ENCODE peak calls at places on chromosomes 5 and 9, in eight cellular contexts. One of them, this sample, is unnamed.

GRCh38 chr5:88837222-88837621 is 45.8 kb downstream of the MEF2C start:
- DNase-seq in left colon: no peak
- DNase-seq in stimulated activated naive CD8-positive, alpha-beta T cell treated with anti-CD3 and anti-CD28 coated beads, Interleukin-15, Interleukin-2, amounts not matched to agents 100 U/mL and 50 U/mL, for 24 hours: no peak
- DNase-seq in NCI-H446: no peak
- DNase-seq in activated CD4-positive, alpha-beta T cell treated with anti-CD3 and anti-CD28 coated beads, Interleukin-2, amount 50 U/mL, for 4 hours: no peak
- DNase-seq in cardiac fibroblast: no peak
- DNase-seq in NCI-H1092: no peak
- DNase-seq in hippocampal formation: no peak
- DNase-seq in this sample: no peak

GRCh38 chr5:43917925-43918324 is 314.9 kb downstream of the NNT start:
- DNase-seq in left colon: no peak
- DNase-seq in stimulated activated naive CD8-positive, alpha-beta T cell treated with anti-CD3 and anti-CD28 coated beads, Interleukin-15, Interleukin-2, amounts not matched to agents 100 U/mL and 50 U/mL, for 24 hours: no peak
- DNase-seq in NCI-H446: no peak
- DNase-seq in activated CD4-positive, alpha-beta T cell treated with anti-CD3 and anti-CD28 coated beads, Interleukin-2, amount 50 U/mL, for 4 hours: no peak
- DNase-seq in cardiac fibroblast: no peak
- DNase-seq in NCI-H1092: no peak
- DNase-seq in hippocampal formation: no peak
- DNase-seq in this sample: no peak

GRCh38 chr5:175059687-175060194 is 335.4 kb downstream of the MSX2 start:
- DNase-seq in left colon: no peak
- DNase-seq in stimulated activated naive CD8-positive, alpha-beta T cell treated with anti-CD3 and anti-CD28 coated beads, Interleukin-15, Interleukin-2, amounts not matched to agents 100 U/mL and 50 U/mL, for 24 hours: peak; percentile 11
- DNase-seq in NCI-H446: no peak
- DNase-seq in activated CD4-positive, alpha-beta T cell treated with anti-CD3 and anti-CD28 coated beads, Interleukin-2, amount 50 U/mL, for 4 hours: no peak
- DNase-seq in cardiac fibroblast: peak; percentile 2
- DNase-seq in NCI-H1092: peak; percentile 38
- DNase-seq in hippocampal formation: peak; percentile 66
- DNase-seq in this sample: peak; percentile 16

GRCh38 chr5:141657937-141658545 is 6.8 kb upstream of the FCHSD1 start:
- DNase-seq in left colon: no peak
- DNase-seq in stimulated activated naive CD8-positive, alpha-beta T cell treated with anti-CD3 and anti-CD28 coated beads, Interleukin-15, Interleukin-2, amounts not matched to agents 100 U/mL and 50 U/mL, for 24 hours: no peak
- DNase-seq in NCI-H446: no peak
- DNase-seq in activated CD4-positive, alpha-beta T cell treated with anti-CD3 and anti-CD28 coated beads, Interleukin-2, amount 50 U/mL, for 4 hours: no peak
- DNase-seq in cardiac fibroblast: peak; percentile 98
- DNase-seq in NCI-H1092: no peak
- DNase-seq in hippocampal formation: no peak
- DNase-seq in this sample: no peak

GRCh38 chr9:14692918-14693861 is at the start of gene ZDHHC21:
- DNase-seq in left colon: peak; percentile 61
- DNase-seq in stimulated activated naive CD8-positive, alpha-beta T cell treated with anti-CD3 and anti-CD28 coated beads, Interleukin-15, Interleukin-2, amounts not matched to agents 100 U/mL and 50 U/mL, for 24 hours: peak; percentile 72
- DNase-seq in NCI-H446: peak; percentile 45
- DNase-seq in activated CD4-positive, alpha-beta T cell treated with anti-CD3 and anti-CD28 coated beads, Interleukin-2, amount 50 U/mL, for 4 hours: peak; percentile 48
- DNase-seq in cardiac fibroblast: peak; percentile 43
- DNase-seq in NCI-H1092: peak; percentile 70
- DNase-seq in hippocampal formation: peak; percentile 74
- DNase-seq in this sample: no peak

GRCh38 chr9:98345011-98345410 is 89.6 kb upstream of the TBC1D2 start:
- DNase-seq in left colon: no peak
- DNase-seq in stimulated activated naive CD8-positive, alpha-beta T cell treated with anti-CD3 and anti-CD28 coated beads, Interleukin-15, Interleukin-2, amounts not matched to agents 100 U/mL and 50 U/mL, for 24 hours: no peak
- DNase-seq in NCI-H446: no peak
- DNase-seq in activated CD4-positive, alpha-beta T cell treated with anti-CD3 and anti-CD28 coated beads, Interleukin-2, amount 50 U/mL, for 4 hours: no peak
- DNase-seq in cardiac fibroblast: no peak
- DNase-seq in NCI-H1092: no peak
- DNase-seq in hippocampal formation: no peak
- DNase-seq in this sample: no peak

GRCh38 chr9:111928342-111928720 is 31.7 kb downstream of the UGCG start:
- DNase-seq in left colon: no peak
- DNase-seq in stimulated activated naive CD8-positive, alpha-beta T cell treated with anti-CD3 and anti-CD28 coated beads, Interleukin-15, Interleukin-2, amounts not matched to agents 100 U/mL and 50 U/mL, for 24 hours: no peak
- DNase-seq in NCI-H446: no peak
- DNase-seq in activated CD4-positive, alpha-beta T cell treated with anti-CD3 and anti-CD28 coated beads, Interleukin-2, amount 50 U/mL, for 4 hours: no peak
- DNase-seq in cardiac fibroblast: peak; percentile 76
- DNase-seq in NCI-H1092: no peak
- DNase-seq in hippocampal formation: no peak
- DNase-seq in this sample: no peak

GRCh38 chr9:21854594-21854993 is 52.2 kb downstream of the MTAP start:
- DNase-seq in left colon: peak; percentile 35
- DNase-seq in stimulated activated naive CD8-positive, alpha-beta T cell treated with anti-CD3 and anti-CD28 coated beads, Interleukin-15, Interleukin-2, amounts not matched to agents 100 U/mL and 50 U/mL, for 24 hours: no peak
- DNase-seq in NCI-H446: no peak
- DNase-seq in activated CD4-positive, alpha-beta T cell treated with anti-CD3 and anti-CD28 coated beads, Interleukin-2, amount 50 U/mL, for 4 hours: no peak
- DNase-seq in cardiac fibroblast: peak; percentile 71
- DNase-seq in NCI-H1092: no peak
- DNase-seq in hippocampal formation: no peak
- DNase-seq in this sample: no peak

GRCh38 chr9:114287763-114288232 is 35.1 kb upstream of the ORM1 start:
- DNase-seq in left colon: peak; percentile 20
- DNase-seq in stimulated activated naive CD8-positive, alpha-beta T cell treated with anti-CD3 and anti-CD28 coated beads, Interleukin-15, Interleukin-2, amounts not matched to agents 100 U/mL and 50 U/mL, for 24 hours: no peak
- DNase-seq in NCI-H446: no peak
- DNase-seq in activated CD4-positive, alpha-beta T cell treated with anti-CD3 and anti-CD28 coated beads, Interleukin-2, amount 50 U/mL, for 4 hours: no peak
- DNase-seq in cardiac fibroblast: no peak
- DNase-seq in NCI-H1092: no peak
- DNase-seq in hippocampal formation: no peak
- DNase-seq in this sample: no peak

GRCh38 chr5:72206160-72206559 is 98.9 kb downstream of the MAP1B start:
- DNase-seq in left colon: no peak
- DNase-seq in stimulated activated naive CD8-positive, alpha-beta T cell treated with anti-CD3 and anti-CD28 coated beads, Interleukin-15, Interleukin-2, amounts not matched to agents 100 U/mL and 50 U/mL, for 24 hours: no peak
- DNase-seq in NCI-H446: no peak
- DNase-seq in activated CD4-positive, alpha-beta T cell treated with anti-CD3 and anti-CD28 coated beads, Interleukin-2, amount 50 U/mL, for 4 hours: no peak
- DNase-seq in cardiac fibroblast: no peak
- DNase-seq in NCI-H1092: no peak
- DNase-seq in hippocampal formation: no peak
- DNase-seq in this sample: no peak

GRCh38 chr5:34599471-34600117 is 56.5 kb upstream of the RAI14 start:
- DNase-seq in left colon: no peak
- DNase-seq in stimulated activated naive CD8-positive, alpha-beta T cell treated with anti-CD3 and anti-CD28 coated beads, Interleukin-15, Interleukin-2, amounts not matched to agents 100 U/mL and 50 U/mL, for 24 hours: no peak
- DNase-seq in NCI-H446: no peak
- DNase-seq in activated CD4-positive, alpha-beta T cell treated with anti-CD3 and anti-CD28 coated beads, Interleukin-2, amount 50 U/mL, for 4 hours: no peak
- DNase-seq in cardiac fibroblast: peak; percentile 80
- DNase-seq in NCI-H1092: no peak
- DNase-seq in hippocampal formation: no peak
- DNase-seq in this sample: no peak

GRCh38 chr9:36686471-36686870 is 113.8 kb downstream of the MELK start:
- DNase-seq in left colon: no peak
- DNase-seq in stimulated activated naive CD8-positive, alpha-beta T cell treated with anti-CD3 and anti-CD28 coated beads, Interleukin-15, Interleukin-2, amounts not matched to agents 100 U/mL and 50 U/mL, for 24 hours: no peak
- DNase-seq in NCI-H446: no peak
- DNase-seq in activated CD4-positive, alpha-beta T cell treated with anti-CD3 and anti-CD28 coated beads, Interleukin-2, amount 50 U/mL, for 4 hours: no peak
- DNase-seq in cardiac fibroblast: no peak
- DNase-seq in NCI-H1092: no peak
- DNase-seq in hippocampal formation: no peak
- DNase-seq in this sample: no peak

GRCh38 chr5:55691265-55692105 is 20.6 kb downstream of the SLC38A9 start:
- DNase-seq in left colon: no peak
- DNase-seq in stimulated activated naive CD8-positive, alpha-beta T cell treated with anti-CD3 and anti-CD28 coated beads, Interleukin-15, Interleukin-2, amounts not matched to agents 100 U/mL and 50 U/mL, for 24 hours: no peak
- DNase-seq in NCI-H446: no peak
- DNase-seq in activated CD4-positive, alpha-beta T cell treated with anti-CD3 and anti-CD28 coated beads, Interleukin-2, amount 50 U/mL, for 4 hours: no peak
- DNase-seq in cardiac fibroblast: peak; percentile 68
- DNase-seq in NCI-H1092: peak; percentile 3
- DNase-seq in hippocampal formation: no peak
- DNase-seq in this sample: peak; percentile 46

GRCh38 chr9:96164268-96164683 is 137.7 kb downstream of the HSD17B3 start:
- DNase-seq in left colon: no peak
- DNase-seq in stimulated activated naive CD8-positive, alpha-beta T cell treated with anti-CD3 and anti-CD28 coated beads, Interleukin-15, Interleukin-2, amounts not matched to agents 100 U/mL and 50 U/mL, for 24 hours: no peak
- DNase-seq in NCI-H446: no peak
- DNase-seq in activated CD4-positive, alpha-beta T cell treated with anti-CD3 and anti-CD28 coated beads, Interleukin-2, amount 50 U/mL, for 4 hours: no peak
- DNase-seq in cardiac fibroblast: no peak
- DNase-seq in NCI-H1092: no peak
- DNase-seq in hippocampal formation: no peak
- DNase-seq in this sample: no peak

GRCh38 chr5:120093178-120093577 is 370.9 kb upstream of the PRR16 start:
- DNase-seq in left colon: no peak
- DNase-seq in stimulated activated naive CD8-positive, alpha-beta T cell treated with anti-CD3 and anti-CD28 coated beads, Interleukin-15, Interleukin-2, amounts not matched to agents 100 U/mL and 50 U/mL, for 24 hours: no peak
- DNase-seq in NCI-H446: no peak
- DNase-seq in activated CD4-positive, alpha-beta T cell treated with anti-CD3 and anti-CD28 coated beads, Interleukin-2, amount 50 U/mL, for 4 hours: no peak
- DNase-seq in cardiac fibroblast: no peak
- DNase-seq in NCI-H1092: no peak
- DNase-seq in hippocampal formation: no peak
- DNase-seq in this sample: no peak

GRCh38 chr5:80275347-80275746 is 19.5 kb upstream of the SERINC5 start:
- DNase-seq in left colon: no peak
- DNase-seq in stimulated activated naive CD8-positive, alpha-beta T cell treated with anti-CD3 and anti-CD28 coated beads, Interleukin-15, Interleukin-2, amounts not matched to agents 100 U/mL and 50 U/mL, for 24 hours: no peak
- DNase-seq in NCI-H446: peak; percentile 21
- DNase-seq in activated CD4-positive, alpha-beta T cell treated with anti-CD3 and anti-CD28 coated beads, Interleukin-2, amount 50 U/mL, for 4 hours: no peak
- DNase-seq in cardiac fibroblast: peak; percentile 24
- DNase-seq in NCI-H1092: peak; percentile 12
- DNase-seq in hippocampal formation: peak; percentile 18
- DNase-seq in this sample: peak; percentile 34

GRCh38 chr9:128917151-128917849 is 3.5 kb upstream of the PHYHD1 start:
- DNase-seq in left colon: peak; percentile 68
- DNase-seq in stimulated activated naive CD8-positive, alpha-beta T cell treated with anti-CD3 and anti-CD28 coated beads, Interleukin-15, Interleukin-2, amounts not matched to agents 100 U/mL and 50 U/mL, for 24 hours: no peak
- DNase-seq in NCI-H446: peak; percentile 37
- DNase-seq in activated CD4-positive, alpha-beta T cell treated with anti-CD3 and anti-CD28 coated beads, Interleukin-2, amount 50 U/mL, for 4 hours: no peak
- DNase-seq in cardiac fibroblast: peak; percentile 92
- DNase-seq in NCI-H1092: peak; percentile 64
- DNase-seq in hippocampal formation: peak; percentile 35
- DNase-seq in this sample: no peak

GRCh38 chr5:180097163-180097894 is 25.8 kb upstream of the RNF130 start:
- DNase-seq in left colon: no peak
- DNase-seq in stimulated activated naive CD8-positive, alpha-beta T cell treated with anti-CD3 and anti-CD28 coated beads, Interleukin-15, Interleukin-2, amounts not matched to agents 100 U/mL and 50 U/mL, for 24 hours: no peak
- DNase-seq in NCI-H446: no peak
- DNase-seq in activated CD4-positive, alpha-beta T cell treated with anti-CD3 and anti-CD28 coated beads, Interleukin-2, amount 50 U/mL, for 4 hours: no peak
- DNase-seq in cardiac fibroblast: no peak
- DNase-seq in NCI-H1092: no peak
- DNase-seq in hippocampal formation: no peak
- DNase-seq in this sample: no peak

GRCh38 chr5:147223951-147224791 is 10.7 kb upstream of the STK32A start:
- DNase-seq in left colon: no peak
- DNase-seq in stimulated activated naive CD8-positive, alpha-beta T cell treated with anti-CD3 and anti-CD28 coated beads, Interleukin-15, Interleukin-2, amounts not matched to agents 100 U/mL and 50 U/mL, for 24 hours: no peak
- DNase-seq in NCI-H446: peak; percentile 53
- DNase-seq in activated CD4-positive, alpha-beta T cell treated with anti-CD3 and anti-CD28 coated beads, Interleukin-2, amount 50 U/mL, for 4 hours: no peak
- DNase-seq in cardiac fibroblast: peak; percentile 69
- DNase-seq in NCI-H1092: peak; percentile 4
- DNase-seq in hippocampal formation: no peak
- DNase-seq in this sample: no peak

GRCh38 chr9:27447036-27447700 is 76.9 kb upstream of the IFNK start:
- DNase-seq in left colon: no peak
- DNase-seq in stimulated activated naive CD8-positive, alpha-beta T cell treated with anti-CD3 and anti-CD28 coated beads, Interleukin-15, Interleukin-2, amounts not matched to agents 100 U/mL and 50 U/mL, for 24 hours: no peak
- DNase-seq in NCI-H446: no peak
- DNase-seq in activated CD4-positive, alpha-beta T cell treated with anti-CD3 and anti-CD28 coated beads, Interleukin-2, amount 50 U/mL, for 4 hours: no peak
- DNase-seq in cardiac fibroblast: no peak
- DNase-seq in NCI-H1092: no peak
- DNase-seq in hippocampal formation: no peak
- DNase-seq in this sample: no peak

GRCh38 chr9:122246666-122247065 is 17.9 kb upstream of the LHX6 start:
- DNase-seq in left colon: no peak
- DNase-seq in stimulated activated naive CD8-positive, alpha-beta T cell treated with anti-CD3 and anti-CD28 coated beads, Interleukin-15, Interleukin-2, amounts not matched to agents 100 U/mL and 50 U/mL, for 24 hours: no peak
- DNase-seq in NCI-H446: no peak
- DNase-seq in activated CD4-positive, alpha-beta T cell treated with anti-CD3 and anti-CD28 coated beads, Interleukin-2, amount 50 U/mL, for 4 hours: no peak
- DNase-seq in cardiac fibroblast: no peak
- DNase-seq in NCI-H1092: no peak
- DNase-seq in hippocampal formation: no peak
- DNase-seq in this sample: no peak

GRCh38 chr5:59923465-59923864 is 29.9 kb upstream of the PDE4D start:
- DNase-seq in left colon: no peak
- DNase-seq in stimulated activated naive CD8-positive, alpha-beta T cell treated with anti-CD3 and anti-CD28 coated beads, Interleukin-15, Interleukin-2, amounts not matched to agents 100 U/mL and 50 U/mL, for 24 hours: no peak
- DNase-seq in NCI-H446: no peak
- DNase-seq in activated CD4-positive, alpha-beta T cell treated with anti-CD3 and anti-CD28 coated beads, Interleukin-2, amount 50 U/mL, for 4 hours: no peak
- DNase-seq in cardiac fibroblast: peak; percentile 8
- DNase-seq in NCI-H1092: no peak
- DNase-seq in hippocampal formation: no peak
- DNase-seq in this sample: no peak

GRCh38 chr5:91219803-91220371 is 163.2 kb downstream of the ARRDC3 start:
- DNase-seq in left colon: no peak
- DNase-seq in stimulated activated naive CD8-positive, alpha-beta T cell treated with anti-CD3 and anti-CD28 coated beads, Interleukin-15, Interleukin-2, amounts not matched to agents 100 U/mL and 50 U/mL, for 24 hours: peak; percentile 32
- DNase-seq in NCI-H446: no peak
- DNase-seq in activated CD4-positive, alpha-beta T cell treated with anti-CD3 and anti-CD28 coated beads, Interleukin-2, amount 50 U/mL, for 4 hours: peak; percentile 18
- DNase-seq in cardiac fibroblast: peak; percentile 69
- DNase-seq in NCI-H1092: no peak
- DNase-seq in hippocampal formation: peak; percentile 1
- DNase-seq in this sample: no peak

GRCh38 chr9:89801723-89802680 is 197.2 kb downstream of the GADD45G start:
- DNase-seq in left colon: no peak
- DNase-seq in stimulated activated naive CD8-positive, alpha-beta T cell treated with anti-CD3 and anti-CD28 coated beads, Interleukin-15, Interleukin-2, amounts not matched to agents 100 U/mL and 50 U/mL, for 24 hours: no peak
- DNase-seq in NCI-H446: no peak
- DNase-seq in activated CD4-positive, alpha-beta T cell treated with anti-CD3 and anti-CD28 coated beads, Interleukin-2, amount 50 U/mL, for 4 hours: no peak
- DNase-seq in cardiac fibroblast: no peak
- DNase-seq in NCI-H1092: peak; percentile 36
- DNase-seq in hippocampal formation: no peak
- DNase-seq in this sample: no peak

GRCh38 chr5:139667730-139668063 is 19.5 kb downstream of the CXXC5 start:
- DNase-seq in left colon: no peak
- DNase-seq in stimulated activated naive CD8-positive, alpha-beta T cell treated with anti-CD3 and anti-CD28 coated beads, Interleukin-15, Interleukin-2, amounts not matched to agents 100 U/mL and 50 U/mL, for 24 hours: no peak
- DNase-seq in NCI-H446: no peak
- DNase-seq in activated CD4-positive, alpha-beta T cell treated with anti-CD3 and anti-CD28 coated beads, Interleukin-2, amount 50 U/mL, for 4 hours: no peak
- DNase-seq in cardiac fibroblast: peak; percentile 58
- DNase-seq in NCI-H1092: no peak
- DNase-seq in hippocampal formation: no peak
- DNase-seq in this sample: peak; percentile 71

GRCh38 chr9:137972988-137973470 is 95.4 kb downstream of the CACNA1B start:
- DNase-seq in left colon: no peak
- DNase-seq in stimulated activated naive CD8-positive, alpha-beta T cell treated with anti-CD3 and anti-CD28 coated beads, Interleukin-15, Interleukin-2, amounts not matched to agents 100 U/mL and 50 U/mL, for 24 hours: no peak
- DNase-seq in NCI-H446: no peak
- DNase-seq in activated CD4-positive, alpha-beta T cell treated with anti-CD3 and anti-CD28 coated beads, Interleukin-2, amount 50 U/mL, for 4 hours: no peak
- DNase-seq in cardiac fibroblast: no peak
- DNase-seq in NCI-H1092: no peak
- DNase-seq in hippocampal formation: no peak
- DNase-seq in this sample: no peak

GRCh38 chr9:69153707-69154521 is 20.2 kb upstream of the TJP2 start:
- DNase-seq in left colon: no peak
- DNase-seq in stimulated activated naive CD8-positive, alpha-beta T cell treated with anti-CD3 and anti-CD28 coated beads, Interleukin-15, Interleukin-2, amounts not matched to agents 100 U/mL and 50 U/mL, for 24 hours: no peak
- DNase-seq in NCI-H446: no peak
- DNase-seq in activated CD4-positive, alpha-beta T cell treated with anti-CD3 and anti-CD28 coated beads, Interleukin-2, amount 50 U/mL, for 4 hours: no peak
- DNase-seq in cardiac fibroblast: no peak
- DNase-seq in NCI-H1092: no peak
- DNase-seq in hippocampal formation: no peak
- DNase-seq in this sample: no peak

GRCh38 chr5:93675458-93676450 is 65.6 kb downstream of the POU5F2 start:
- DNase-seq in left colon: no peak
- DNase-seq in stimulated activated naive CD8-positive, alpha-beta T cell treated with anti-CD3 and anti-CD28 coated beads, Interleukin-15, Interleukin-2, amounts not matched to agents 100 U/mL and 50 U/mL, for 24 hours: no peak
- DNase-seq in NCI-H446: no peak
- DNase-seq in activated CD4-positive, alpha-beta T cell treated with anti-CD3 and anti-CD28 coated beads, Interleukin-2, amount 50 U/mL, for 4 hours: no peak
- DNase-seq in cardiac fibroblast: no peak
- DNase-seq in NCI-H1092: no peak
- DNase-seq in hippocampal formation: no peak
- DNase-seq in this sample: no peak

GRCh38 chr5:55073211-55073610 is 29.2 kb upstream of the GZMA start:
- DNase-seq in left colon: no peak
- DNase-seq in stimulated activated naive CD8-positive, alpha-beta T cell treated with anti-CD3 and anti-CD28 coated beads, Interleukin-15, Interleukin-2, amounts not matched to agents 100 U/mL and 50 U/mL, for 24 hours: no peak
- DNase-seq in NCI-H446: no peak
- DNase-seq in activated CD4-positive, alpha-beta T cell treated with anti-CD3 and anti-CD28 coated beads, Interleukin-2, amount 50 U/mL, for 4 hours: no peak
- DNase-seq in cardiac fibroblast: no peak
- DNase-seq in NCI-H1092: no peak
- DNase-seq in hippocampal formation: no peak
- DNase-seq in this sample: no peak

GRCh38 chr5:71939452-71939932 is 167.8 kb upstream of the MAP1B start:
- DNase-seq in left colon: no peak
- DNase-seq in stimulated activated naive CD8-positive, alpha-beta T cell treated with anti-CD3 and anti-CD28 coated beads, Interleukin-15, Interleukin-2, amounts not matched to agents 100 U/mL and 50 U/mL, for 24 hours: no peak
- DNase-seq in NCI-H446: no peak
- DNase-seq in activated CD4-positive, alpha-beta T cell treated with anti-CD3 and anti-CD28 coated beads, Interleukin-2, amount 50 U/mL, for 4 hours: no peak
- DNase-seq in cardiac fibroblast: no peak
- DNase-seq in NCI-H1092: no peak
- DNase-seq in hippocampal formation: no peak
- DNase-seq in this sample: peak; percentile 32

GRCh38 chr5:124895236-124895635 is 148.8 kb upstream of the ZNF608 start:
- DNase-seq in left colon: no peak
- DNase-seq in stimulated activated naive CD8-positive, alpha-beta T cell treated with anti-CD3 and anti-CD28 coated beads, Interleukin-15, Interleukin-2, amounts not matched to agents 100 U/mL and 50 U/mL, for 24 hours: no peak
- DNase-seq in NCI-H446: no peak
- DNase-seq in activated CD4-positive, alpha-beta T cell treated with anti-CD3 and anti-CD28 coated beads, Interleukin-2, amount 50 U/mL, for 4 hours: no peak
- DNase-seq in cardiac fibroblast: no peak
- DNase-seq in NCI-H1092: no peak
- DNase-seq in hippocampal formation: no peak
- DNase-seq in this sample: no peak

GRCh38 chr5:164345173-164345572 is 839.8 kb downstream of the MAT2B start:
- DNase-seq in left colon: no peak
- DNase-seq in stimulated activated naive CD8-positive, alpha-beta T cell treated with anti-CD3 and anti-CD28 coated beads, Interleukin-15, Interleukin-2, amounts not matched to agents 100 U/mL and 50 U/mL, for 24 hours: no peak
- DNase-seq in NCI-H446: no peak
- DNase-seq in activated CD4-positive, alpha-beta T cell treated with anti-CD3 and anti-CD28 coated beads, Interleukin-2, amount 50 U/mL, for 4 hours: no peak
- DNase-seq in cardiac fibroblast: peak; percentile 56
- DNase-seq in NCI-H1092: no peak
- DNase-seq in hippocampal formation: peak; percentile 3
- DNase-seq in this sample: no peak

GRCh38 chr5:176743136-176743827 is 67.1 kb upstream of the UNC5A start:
- DNase-seq in left colon: no peak
- DNase-seq in stimulated activated naive CD8-positive, alpha-beta T cell treated with anti-CD3 and anti-CD28 coated beads, Interleukin-15, Interleukin-2, amounts not matched to agents 100 U/mL and 50 U/mL, for 24 hours: no peak
- DNase-seq in NCI-H446: no peak
- DNase-seq in activated CD4-positive, alpha-beta T cell treated with anti-CD3 and anti-CD28 coated beads, Interleukin-2, amount 50 U/mL, for 4 hours: no peak
- DNase-seq in cardiac fibroblast: no peak
- DNase-seq in NCI-H1092: peak; percentile 66
- DNase-seq in hippocampal formation: no peak
- DNase-seq in this sample: no peak

GRCh38 chr9:122197334-122197872 is 31.4 kb downstream of the LHX6 start:
- DNase-seq in left colon: no peak
- DNase-seq in stimulated activated naive CD8-positive, alpha-beta T cell treated with anti-CD3 and anti-CD28 coated beads, Interleukin-15, Interleukin-2, amounts not matched to agents 100 U/mL and 50 U/mL, for 24 hours: no peak
- DNase-seq in NCI-H446: no peak
- DNase-seq in activated CD4-positive, alpha-beta T cell treated with anti-CD3 and anti-CD28 coated beads, Interleukin-2, amount 50 U/mL, for 4 hours: no peak
- DNase-seq in cardiac fibroblast: no peak
- DNase-seq in NCI-H1092: peak; percentile 72
- DNase-seq in hippocampal formation: no peak
- DNase-seq in this sample: no peak

This sample was measured in DMS 273 treated with DMSO at 0.1 percent for 48 hours.